ENCODE peak calls at places on chromosomes 7 and 10, in four cellular contexts. H is EL, V is glutamatergic neuron, Z is NCI-H2171 treated with DMSO at 0.1 percent for 48 hours. P is an unnamed sample.

GRCh38 chr7:37052673-37053072 is 328.4 kb upstream of the AOAH start:
- DNase-seq in Z (peak; percentile 46), H (peak; percentile 17), V (no peak), P (peak; percentile 67)

GRCh38 chr7:36985866-36986402 is 261.6 kb upstream of the AOAH start:
- DNase-seq in V (no peak), H (no peak), Z (peak; percentile 88), P (no peak)

GRCh38 chr7:27782849-27783248 is 42.9 kb downstream of the TAX1BP1 start:
- DNase-seq in H (peak; percentile 21), Z (no peak), V (no peak), P (no peak)

GRCh38 chr10:77857272-77857671 is 69.3 kb downstream of the DLG5 start:
- DNase-seq in H (peak; percentile 24), Z (no peak), V (no peak), P (peak; percentile 64)

GRCh38 chr10:132900211-132900756 is 42.1 kb downstream of the CFAP46 start:
- DNase-seq in V (peak; percentile 8), Z (no peak), H (no peak), P (no peak)

GRCh38 chr7:93926800-93927199 is 5.3 kb downstream of the GNG11 start:
- DNase-seq in Z (no peak), H (no peak), V (no peak), P (no peak)

GRCh38 chr10:109647627-109648026 is 275.7 kb downstream of the XPNPEP1 start:
- DNase-seq in H (no peak), Z (no peak), V (no peak), P (peak; percentile 31)

GRCh38 chr7:149827089-149827981 is 10.8 kb upstream of the ZNF862 start:
- DNase-seq in V (no peak), H (no peak), Z (no peak), P (no peak)

GRCh38 chr10:97771913-97772823 is at the start of gene SFRP5:
- DNase-seq in V (no peak), Z (peak; percentile 40), H (no peak), P (no peak)

GRCh38 chr10:4278161-4278560 is 493.2 kb upstream of the KLF6 start:
- DNase-seq in Z (no peak), V (no peak), H (no peak), P (no peak)

GRCh38 chr10:75021851-75022250 is 89.6 kb upstream of the SAMD8 start:
- DNase-seq in V (no peak), Z (peak; percentile 18), H (no peak), P (no peak)

GRCh38 chr10:23399701-23400144 is 39.2 kb upstream of the OTUD1 start:
- DNase-seq in H (peak; percentile 94), Z (no peak), V (no peak), P (no peak)

GRCh38 chr10:7218974-7219373 is 191.9 kb downstream of the SFMBT2 start:
- DNase-seq in V (no peak), H (no peak), Z (no peak), P (peak; percentile 2)

GRCh38 chr7:30469303-30469702 is 9.3 kb downstream of the NOD1 start:
- DNase-seq in Z (peak; percentile 82), H (peak; percentile 99), V (no peak), P (peak; percentile 97)

GRCh38 chr7:1721047-1721687 is 51.1 kb downstream of the ELFN1 start:
- DNase-seq in V (no peak), H (no peak), Z (peak; percentile 24), P (no peak)

GRCh38 chr7:130476287-130477001 is 15.4 kb upstream of the MEST start:
- DNase-seq in Z (no peak), V (no peak), H (no peak), P (no peak)

GRCh38 chr7:19558527-19558926 is 150.3 kb downstream of the POLR1F start:
- DNase-seq in H (peak; percentile 79), V (no peak), Z (no peak), P (no peak)

GRCh38 chr7:45267262-45267661 is 109.7 kb downstream of the RAMP3 start:
- DNase-seq in V (no peak), H (peak; percentile 5), Z (no peak), P (no peak)

GRCh38 chr10:78838141-78838540 is 230.6 kb upstream of the ZMIZ1 start:
- DNase-seq in V (no peak), H (no peak), Z (no peak), P (no peak)

GRCh38 chr7:116674508-116675173 is 2.6 kb downstream of the MET start:
- DNase-seq in Z (no peak), V (no peak), H (peak; percentile 75), P (peak; percentile 68)

GRCh38 chr10:114573330-114574045 is 84.6 kb downstream of the ABLIM1 start:
- DNase-seq in Z (no peak), H (no peak), V (no peak), P (no peak)

GRCh38 chr10:60654813-60655464 is 123.3 kb upstream of the CDK1 start:
- DNase-seq in H (peak; percentile 29), V (no peak), Z (no peak), P (no peak)

GRCh38 chr7:130880668-130881067 is 146.7 kb upstream of the KLF14 start:
- DNase-seq in V (no peak), Z (no peak), H (no peak), P (no peak)

GRCh38 chr7:157694389-157694665 is 357.5 kb downstream of the DNAJB6 start:
- DNase-seq in V (no peak), Z (no peak), H (no peak), P (no peak)

GRCh38 chr7:113698556-113699220 is 220.1 kb downstream of the PPP1R3A start:
- DNase-seq in H (peak; percentile 10), Z (peak; percentile 30), V (no peak), P (peak; percentile 49)

GRCh38 chr10:49164587-49165188 is 23.5 kb downstream of the TMEM273 start:
- DNase-seq in Z (no peak), V (peak; percentile 65), H (no peak), P (peak; percentile 68)

GRCh38 chr7:115749924-115750323 is 280.6 kb downstream of the TFEC start:
- DNase-seq in Z (peak; percentile 47), V (no peak), H (no peak), P (no peak)

GRCh38 chr7:25726180-25726579 is 425.8 kb upstream of the NFE2L3 start:
- DNase-seq in H (no peak), Z (peak; percentile 89), V (peak; percentile 72), P (no peak)

P was measured in HT-29.